ENCODE peak calls at places on chromosomes 3 and 15, in five cellular contexts. E is neuronal stem cell, T is H9, F is mesendoderm, V is H1. J is an unnamed sample.

GRCh38 chr3:169774186-169774585 is 990 bp downstream of the MYNN start:
- DNase-seq in E (no peak), T (no peak), F (no peak), V (no peak), J (no peak)

GRCh38 chr15:95968856-95969255 is 361.6 kb upstream of the NR2F2 start:
- DNase-seq in E (no peak), T (no peak), F (no peak), V (no peak), J (no peak)

GRCh38 chr3:9113040-9113439 is 136.4 kb downstream of the SRGAP3 start:
- DNase-seq in E (no peak), T (no peak), F (no peak), V (no peak), J (no peak)

GRCh38 chr3:123658860-123659221 is 74.0 kb upstream of the HACD2 start:
- DNase-seq in E (no peak), T (no peak), F (no peak), V (no peak), J (no peak)

GRCh38 chr15:82624008-82624407 is 23.2 kb downstream of the CPEB1 start:
- DNase-seq in E (no peak), T (no peak), F (no peak), V (no peak), J (no peak)

GRCh38 chr15:39594764-39595620 is 14.1 kb downstream of the THBS1 start:
- DNase-seq in E (no peak), T (no peak), F (no peak), V (no peak), J (peak)

GRCh38 chr3:81459733-81460132 is 301.7 kb downstream of the GBE1 start:
- DNase-seq in E (no peak), T (no peak), F (no peak), V (no peak), J (no peak)

GRCh38 chr3:130834476-130834875 is 59.4 kb upstream of the ATP2C1 start:
- DNase-seq in E (no peak), T (no peak), F (no peak), V (no peak), J (no peak)

GRCh38 chr3:186442162-186442561 is 80.1 kb upstream of the DGKG start:
- DNase-seq in E (no peak), T (no peak), F (no peak), V (no peak), J (no peak)

GRCh38 chr15:58492661-58493397 is 61.0 kb downstream of the LIPC start:
- DNase-seq in E (no peak), T (no peak), F (peak), V (no peak), J (no peak)

GRCh38 chr15:69755571-69756310 is 303.1 kb downstream of the RPLP1 start:
- DNase-seq in E (no peak), T (no peak), F (no peak), V (no peak), J (peak)

GRCh38 chr3:129087138-129087702 is 26.6 kb downstream of the GP9 start:
- DNase-seq in E (no peak), T (no peak), F (no peak), V (no peak), J (no peak)

GRCh38 chr3:4824948-4825325 is 154.3 kb upstream of the BHLHE40 start:
- DNase-seq in E (no peak), T (no peak), F (peak), V (no peak), J (peak)

GRCh38 chr3:108090066-108090700 is 648 bp downstream of the CD47 start:
- DNase-seq in E (peak), T (peak), F (peak), V (no peak), J (peak)

GRCh38 chr3:126284258-126284904 is 72.8 kb downstream of the KLF15 start:
- DNase-seq in E (no peak), T (no peak), F (no peak), V (no peak), J (no peak)

GRCh38 chr3:197749315-197749600 is 425 bp upstream of the FYTTD1 start:
- DNase-seq in E (no peak), T (peak), F (peak), V (no peak), J (peak)

GRCh38 chr3:52249683-52250082 is 4.1 kb downstream of the PPM1M start:
- DNase-seq in E (no peak), T (no peak), F (no peak), V (no peak), J (no peak)

GRCh38 chr3:23668430-23668904 is 137.3 kb upstream of the UBE2E1 start:
- DNase-seq in E (no peak), T (no peak), F (no peak), V (no peak), J (peak)
- H3K27ac ChIP-seq in E (no peak), T (no peak), F (no peak), V (no peak), J (peak)

DNA sequence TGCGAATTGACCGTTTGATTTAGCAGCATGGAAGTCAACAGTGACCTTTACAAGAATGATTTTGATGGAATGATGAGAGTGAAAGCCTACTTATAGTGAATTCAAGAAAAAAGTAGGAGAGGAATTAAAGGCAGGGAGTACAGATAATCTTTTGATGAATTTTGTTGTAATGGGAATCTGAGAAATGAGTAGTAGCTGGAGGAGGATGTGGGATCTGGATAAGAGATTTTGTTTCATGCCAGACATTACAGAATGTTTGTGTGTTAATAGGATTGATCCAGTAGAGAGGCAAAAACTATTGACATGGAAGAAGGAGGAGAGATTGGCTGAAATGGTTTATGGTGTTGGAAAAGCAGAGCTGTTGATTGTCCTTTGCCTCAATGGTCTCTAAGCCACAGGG is 17.4 kb upstream of the ZNF609 start:
- DNase-seq in E (no peak), T (no peak), F (no peak), V (no peak), J (no peak)
- H3K18ac ChIP-seq in E (no peak), T (no peak), F (no peak), V (no peak), J (no peak)

GRCh38 chr3:69326821-69327433 is 59.0 kb downstream of the FRMD4B start:
- DNase-seq in E (no peak), T (no peak), F (no peak), V (no peak), J (no peak)
- H4K8ac ChIP-seq in E (no peak), T (no peak), F (no peak), V (no peak), J (no peak)

GRCh38 chr3:50652709-50653108 is 22.0 kb upstream of the DOCK3 start:
- DNase-seq in E (no peak), T (peak), F (peak), V (peak), J (no peak)

GRCh38 chr3:50650018-50650417 is 24.7 kb upstream of the DOCK3 start:
- DNase-seq in E (no peak), T (no peak), F (no peak), V (no peak), J (no peak)

GRCh38 chr3:50651875-50652529 is 22.7 kb upstream of the DOCK3 start:
- DNase-seq in E (no peak), T (peak), F (peak), V (no peak), J (no peak)

GRCh38 chr3:50649451-50649931 is 25.2 kb upstream of the DOCK3 start:
- DNase-seq in E (no peak), T (no peak), F (peak), V (no peak), J (no peak)

DNA sequence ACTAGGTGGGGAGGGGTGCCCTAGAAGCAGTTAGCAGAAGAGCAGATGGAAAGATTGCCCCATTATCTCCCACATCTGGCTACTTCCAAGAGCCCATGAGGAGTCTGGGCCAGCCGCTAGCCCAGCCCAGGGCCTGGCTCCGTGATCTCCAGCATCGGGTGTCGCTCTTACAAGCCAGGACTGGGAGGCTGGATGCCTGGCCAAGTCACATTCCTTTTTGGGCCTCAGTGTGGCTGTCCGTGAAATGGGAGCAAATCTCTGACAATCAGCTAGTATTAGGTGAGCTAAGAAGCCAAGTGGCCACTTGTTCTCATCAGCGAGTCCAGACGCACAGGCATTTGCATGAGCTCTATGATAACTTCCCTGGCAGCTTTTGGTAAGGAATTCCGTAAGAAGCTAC is 23.3 kb upstream of the DOCK3 start:
- DNase-seq in E (no peak), T (no peak), F (no peak), V (no peak), J (no peak)
- H3K27ac ChIP-seq in E (no peak), T (no peak), F (no peak), V (no peak), J (no peak)

GRCh38 chr3:146493761-146494160 is 24.4 kb upstream of the PLSCR2 start:
- DNase-seq in E (no peak), T (no peak), F (no peak), V (no peak), J (peak)
- H3K18ac ChIP-seq in E (no peak), T (no peak), F (no peak), V (no peak), J (no peak)

GRCh38 chr3:57971975-57972374 is 36.2 kb upstream of the FLNB start:
- DNase-seq in E (no peak), T (no peak), F (no peak), V (no peak), J (no peak)
- H4K8ac ChIP-seq in E (no peak), T (no peak), F (no peak), V (no peak), J (peak)

J was measured in mesenchymal stem cell.